ENCODE peak calls at places on chromosomes 7 and 10, in five cellular contexts. V is transverse colon, B is lower lobe of right lung, G is colonic mucosa, D is small intestine. I is an unnamed sample. For H3K36me3 and H3K4me1, the result is how much of the 10 kb centered on the place peaks cover.

GRCh38 chr10:6918305-6918704 is 338.2 kb upstream of the PRKCQ start:
- DNase-seq in V (peak), B (peak), G (peak), D (peak), I (peak)

GRCh38 chr10:64096941-64097340 is 575.7 kb downstream of the REEP3 start:
- DNase-seq in V (no peak), B (no peak), G (no peak), D (no peak), I (no peak)

GRCh38 chr10:45470098-45471012 is 96.3 kb downstream of the ALOX5 start:
- DNase-seq in V (peak), B (no peak), G (no peak), D (no peak), I (no peak)

GRCh38 chr10:62250594-62251198 is 17.9 kb downstream of the RTKN2 start:
- DNase-seq in V (no peak), B (no peak), G (no peak), D (peak), I (no peak)

GRCh38 chr10:87723500-87723899 is 63.8 kb downstream of the PAPSS2 start:
- DNase-seq in V (no peak), B (no peak), G (peak), D (no peak), I (no peak)

GRCh38 chr10:80161321-80162084 is 29.0 kb downstream of the PLAC9 start:
- DNase-seq in V (no peak), B (no peak), G (no peak), D (no peak), I (peak)

GRCh38 chr7:610531-611280 is 91.1 kb upstream of the PDGFA start:
- DNase-seq in V (no peak), B (peak), G (no peak), D (no peak), I (no peak)

GRCh38 chr10:119541459-119542356 is 811 bp downstream of the RGS10 start:
- DNase-seq in V (peak), B (peak), G (no peak), D (no peak), I (no peak)

GRCh38 chr10:70985824-70986336 is 97.5 kb upstream of the PCBD1 start:
- DNase-seq in V (peak), B (no peak), G (peak), D (peak), I (no peak)

GRCh38 chr10:104641150-104642000 is at the start of gene SORCS3:
- DNase-seq in V (no peak), B (no peak), G (no peak), D (no peak), I (no peak)

GRCh38 chr7:2242541-2243482 is 786 bp downstream of the NUDT1 start:
- DNase-seq in V (peak), B (no peak), G (peak), D (peak), I (no peak)

GRCh38 chr10:58282615-58283014 is 13.7 kb downstream of the CISD1 start:
- DNase-seq in V (no peak), B (no peak), G (no peak), D (no peak), I (no peak)

GRCh38 chr10:61063911-61064310 is 119.9 kb upstream of the RHOBTB1 start:
- DNase-seq in V (no peak), B (no peak), G (no peak), D (no peak), I (no peak)

GRCh38 chr10:63630085-63630927 is 109.1 kb downstream of the REEP3 start:
- DNase-seq in V (peak), B (peak), G (peak), D (peak), I (peak)

GRCh38 chr7:51589111-51589510 is 272.5 kb upstream of the COBL start:
- DNase-seq in V (no peak), B (no peak), G (no peak), D (no peak), I (peak)

GRCh38 chr7:74092964-74093339 is 9.3 kb downstream of the LIMK1 start:
- DNase-seq in V (peak), B (peak), G (no peak), D (no peak), I (peak)

GRCh38 chr7:110693348-110693747 is 397.6 kb upstream of the LRRN3 start:
- DNase-seq in V (no peak), B (no peak), G (peak), D (peak), I (no peak)

GRCh38 chr10:35546824-35547225 is 58.3 kb upstream of the GJD4 start:
- DNase-seq in V (no peak), B (no peak), G (no peak), D (no peak), I (no peak)

GRCh38 chr7:85226401-85227085 is 39.7 kb upstream of the SEMA3D start:
- DNase-seq in V (no peak), B (no peak), G (no peak), D (no peak), I (no peak)

GRCh38 chr7:24701232-24701898 is 55.9 kb downstream of the GSDME start:
- DNase-seq in V (no peak), B (no peak), G (no peak), D (no peak), I (no peak)

GRCh38 chr10:128274938-128275337 is 148.7 kb upstream of the MKI67 start:
- DNase-seq in V (no peak), B (no peak), G (no peak), D (no peak), I (peak)

GRCh38 chr7:105011771-105012502 is 2.1 kb upstream of the KMT2E start:
- DNase-seq in V (peak), B (no peak), G (no peak), D (no peak), I (peak)

GRCh38 chr10:75439811-75440210 is 8.4 kb downstream of the LRMDA start:
- DNase-seq in V (no peak), B (no peak), G (no peak), D (no peak), I (no peak)

GRCh38 chr10:45373003-45373782 is 823 bp upstream of the ALOX5 start:
- DNase-seq in V (peak), B (peak), G (no peak), D (no peak), I (no peak)

GRCh38 chr7:90453931-90454330 is 15.5 kb upstream of the PTTG1IP2 start:
- DNase-seq in V (no peak), B (no peak), G (no peak), D (no peak), I (no peak)

GRCh38 chr7:104054362-104054761 is 64.9 kb upstream of the RELN start:
- DNase-seq in V (no peak), B (no peak), G (no peak), D (no peak), I (no peak)

GRCh38 chr7:114650491-114650890 is 235.9 kb downstream of the FOXP2 start:
- DNase-seq in V (no peak), B (no peak), G (no peak), D (no peak), I (no peak)

GRCh38 chr7:143380646-143381426 is at the start of gene ZYX:
- DNase-seq in V (peak), B (peak), G (peak), D (peak), I (peak)

GRCh38 chr7:143381427-143382125 is 431 bp downstream of the ZYX start:
- DNase-seq in V (peak), B (peak), G (peak), D (peak), I (peak)

GRCh38 chr7:143382791-143383641 is 1.9 kb downstream of the ZYX start:
- DNase-seq in V (no peak), B (no peak), G (no peak), D (no peak), I (no peak)

GRCh38 chr7:143383642-143383957 is 2.5 kb downstream of the ZYX start:
- DNase-seq in V (no peak), B (no peak), G (no peak), D (no peak), I (no peak)

DNA sequence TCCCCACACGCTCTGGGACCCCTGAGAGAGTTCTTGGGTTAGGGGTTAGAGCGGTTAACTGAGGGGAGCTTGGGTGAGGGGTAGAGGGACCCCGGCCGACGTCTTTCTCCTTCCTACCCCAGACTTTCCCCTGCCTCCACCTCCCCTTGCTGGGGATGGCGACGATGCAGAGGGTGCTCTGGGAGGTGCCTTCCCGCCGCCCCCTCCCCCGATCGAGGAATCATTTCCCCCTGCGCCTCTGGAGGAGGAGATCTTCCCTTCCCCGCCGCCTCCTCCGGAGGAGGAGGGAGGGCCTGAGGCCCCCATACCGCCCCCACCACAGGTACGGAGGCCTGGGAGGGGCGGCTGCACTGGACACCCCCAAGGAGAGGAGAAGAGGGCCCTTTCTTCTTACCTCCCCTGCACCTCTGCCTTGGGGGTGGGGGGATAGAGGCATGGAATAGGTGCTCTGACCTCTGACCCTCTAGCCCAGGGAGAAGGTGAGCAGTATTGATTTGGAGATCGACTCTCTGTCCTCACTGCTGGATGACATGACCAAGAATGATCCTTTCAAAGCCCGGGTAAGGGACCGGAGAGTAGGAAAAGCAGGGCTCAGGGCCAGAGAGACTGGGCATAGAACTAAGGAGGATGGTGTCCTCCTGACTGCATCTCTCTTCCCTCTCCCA is 1.1 kb downstream of the ZYX start:
- DNase-seq in V (no peak), B (no peak), G (no peak), D (no peak), I (no peak)
- H3K4me3 ChIP-seq in V (peak), B (peak), G (peak), D (peak), I (peak)

DNA sequence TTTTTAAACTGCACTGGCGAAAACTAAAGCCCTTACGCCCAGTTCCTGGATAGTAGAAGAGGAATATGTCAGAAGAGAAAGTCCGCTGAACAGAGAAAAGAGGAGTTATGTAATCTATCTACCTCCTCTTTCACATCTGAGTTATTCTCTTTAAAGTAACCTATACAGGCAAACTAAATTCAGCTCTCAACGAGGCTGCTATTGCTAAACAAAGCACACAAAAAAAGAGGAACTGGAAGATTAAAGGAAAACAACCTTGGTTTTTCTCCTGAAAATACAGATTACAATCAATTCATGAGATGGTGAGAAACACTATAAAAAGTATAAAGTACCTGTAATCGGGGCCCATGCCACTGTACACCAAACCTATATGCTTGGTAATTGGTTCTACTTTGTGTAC is 5.8 kb downstream of the PSMA2 start:
- DNase-seq in V (no peak), B (no peak), G (no peak), D (no peak), I (no peak)
- H3K36me3 ChIP-seq in V (under half), B (half or more), G (under half), D (under half), I (under half)

DNA sequence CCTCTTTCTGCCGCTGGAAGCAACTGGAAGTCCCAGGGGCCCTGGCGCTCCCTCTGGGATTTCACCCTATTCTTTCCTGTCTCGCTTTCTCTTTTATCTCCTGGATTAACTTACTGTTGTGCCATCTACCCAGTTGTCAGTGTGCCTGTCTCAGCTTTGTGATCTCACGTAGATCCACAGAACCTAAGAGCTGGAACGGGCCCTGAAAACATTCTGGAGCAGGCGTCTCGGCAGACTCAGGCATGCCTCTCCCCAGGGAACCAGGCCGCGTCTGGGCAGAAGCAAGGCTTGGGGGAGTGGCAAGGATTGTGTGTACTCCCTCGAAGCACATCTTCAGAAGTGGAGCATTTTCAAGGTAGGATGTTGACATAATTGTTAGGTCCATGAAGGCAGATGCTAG is 87.2 kb downstream of the KCNMA1 start:
- DNase-seq in V (no peak), B (no peak), G (no peak), D (no peak), I (peak)
- H3K4me1 ChIP-seq in V (under half), B (under half), G (under half), D (under half), I (under half)

GRCh38 chr10:21499910-21500577 is 25.4 kb downstream of the SKIDA1 start:
- DNase-seq in V (no peak), B (peak), G (no peak), D (no peak), I (no peak)
- H3K4me3 ChIP-seq in V (no peak), B (peak), G (peak), D (no peak), I (no peak)

I was measured in BE2C.